ENCODE peak calls at places on chromosomes 2 and 18, in nine cellular contexts. Z is neural progenitor cell, C is cardiac fibroblast, T is right lobe of liver, F is tibial artery, G is fibroblast of lung, O is RWPE1, S is GM10248, L is brain microvascular endothelial cell. E is an unnamed sample.
A peak's percentile ranks its signal among the peaks of the same experiment; 100 is the strongest.

GRCh38 chr2:99821572-99822369 is 320.6 kb downstream of the AFF3 start:
- DNase-seq in O (no peak), F (no peak), L (peak; percentile 89), G (peak; percentile 91), T (no peak), C (peak; percentile 11), Z (no peak), S (no peak), E (no peak)

GRCh38 chr2:109397883-109398282 is 215.9 kb downstream of the SEPTIN10 start:
- DNase-seq in G (no peak), F (no peak), L (no peak), O (no peak), T (no peak), Z (no peak), C (no peak), S (no peak), E (no peak)

GRCh38 chr2:24899361-24899760 is 20.7 kb downstream of the ADCY3 start:
- DNase-seq in L (no peak), S (no peak), F (no peak), O (no peak), G (no peak), Z (no peak), C (no peak), T (no peak), E (no peak)

GRCh38 chr18:59764281-59764680 is 67.1 kb upstream of the CCBE1 start:
- DNase-seq in C (no peak), T (no peak), S (no peak), L (no peak), G (no peak), F (no peak), O (no peak), Z (no peak), E (no peak)

GRCh38 chr18:3885209-3885792 is 435.3 kb downstream of the TGIF1 start:
- DNase-seq in G (no peak), L (peak; percentile 11), F (no peak), S (no peak), T (no peak), C (no peak), O (peak; percentile 16), Z (peak; percentile 35), E (no peak)

GRCh38 chr2:9838391-9838790 is 4.9 kb upstream of the TAF1B start:
- DNase-seq in G (no peak), Z (no peak), O (no peak), T (no peak), F (no peak), L (no peak), S (no peak), C (no peak), E (no peak)

GRCh38 chr2:139048017-139048416 is 267.8 kb upstream of the NXPH2 start:
- DNase-seq in G (no peak), L (no peak), C (no peak), S (no peak), T (no peak), O (no peak), F (no peak), Z (no peak), E (no peak)

GRCh38 chr2:157559061-157559460 is 69.6 kb downstream of the ACVR1C start:
- DNase-seq in F (no peak), L (no peak), Z (no peak), T (no peak), G (peak; percentile 20), C (no peak), S (no peak), O (no peak), E (no peak)

GRCh38 chr2:104969564-104969963 is 68.3 kb upstream of the MRPS9 start:
- DNase-seq in F (no peak), O (peak; percentile 8), L (no peak), S (no peak), T (no peak), C (no peak), Z (peak; percentile 29), G (peak; percentile 12), E (peak; percentile 34)

GRCh38 chr18:11710578-11710977 is 21.5 kb downstream of the GNAL start:
- DNase-seq in O (no peak), S (no peak), L (no peak), F (no peak), Z (no peak), T (no peak), G (no peak), C (no peak), E (no peak)

GRCh38 chr2:133811409-133812125 is 243.3 kb upstream of the NCKAP5 start:
- DNase-seq in L (no peak), S (no peak), C (no peak), T (no peak), O (no peak), G (no peak), Z (no peak), F (no peak), E (no peak)

GRCh38 chr18:75130591-75131274 is 78.2 kb downstream of the PTGR3 start:
- DNase-seq in S (no peak), C (peak; percentile 18), O (no peak), Z (peak; percentile 11), G (no peak), L (no peak), T (no peak), F (peak; percentile 29), E (no peak)

GRCh38 chr18:48732767-48733424 is 194.1 kb downstream of the CTIF start:
- DNase-seq in L (no peak), S (peak; percentile 73), C (no peak), F (no peak), G (no peak), Z (no peak), T (no peak), O (peak; percentile 16), E (no peak)

GRCh38 chr2:179691235-179691634 is 170.2 kb downstream of the ZNF385B start:
- DNase-seq in S (no peak), G (no peak), F (no peak), T (no peak), O (no peak), C (no peak), L (no peak), Z (no peak), E (no peak)

GRCh38 chr18:24043403-24043802 is 28.8 kb downstream of the TTC39C start:
- DNase-seq in O (no peak), G (no peak), F (no peak), C (no peak), L (no peak), S (no peak), Z (no peak), T (no peak), E (no peak)

GRCh38 chr2:75561566-75562512 is 1.1 kb upstream of the EVA1A start:
- DNase-seq in F (no peak), S (no peak), C (no peak), O (no peak), T (no peak), Z (no peak), G (peak; percentile 68), L (peak; percentile 37), E (no peak)

GRCh38 chr18:79404567-79404910 is 8.8 kb downstream of the NFATC1 start:
- DNase-seq in C (no peak), T (no peak), G (no peak), F (no peak), L (no peak), S (no peak), O (no peak), Z (no peak), E (no peak)

GRCh38 chr2:186533717-186534116 is 47.7 kb downstream of the ZC3H15 start:
- DNase-seq in S (no peak), F (no peak), O (no peak), L (no peak), C (no peak), T (no peak), G (no peak), Z (peak; percentile 42), E (no peak)

GRCh38 chr2:25078171-25079049 is 36.5 kb downstream of the EFR3B start:
- DNase-seq in L (peak; percentile 54), T (no peak), S (no peak), Z (no peak), O (peak; percentile 79), F (no peak), C (peak; percentile 45), G (peak; percentile 92), E (peak; percentile 9)

GRCh38 chr2:45990131-45990530 is 307.1 kb upstream of the EPAS1 start:
- DNase-seq in Z (no peak), L (no peak), G (no peak), S (no peak), T (no peak), O (no peak), F (no peak), C (no peak), E (no peak)

GRCh38 chr2:150426315-150426714 is 61.2 kb downstream of the RND3 start:
- DNase-seq in T (no peak), C (no peak), G (peak; percentile 10), F (no peak), O (no peak), Z (no peak), L (no peak), S (no peak), E (no peak)
- TF ChIP-seq CTCF in T (no peak), C (no peak), G (no peak), F (no peak), O (no peak), Z (no peak), L (no peak), S (no peak), E (no peak)

DNA sequence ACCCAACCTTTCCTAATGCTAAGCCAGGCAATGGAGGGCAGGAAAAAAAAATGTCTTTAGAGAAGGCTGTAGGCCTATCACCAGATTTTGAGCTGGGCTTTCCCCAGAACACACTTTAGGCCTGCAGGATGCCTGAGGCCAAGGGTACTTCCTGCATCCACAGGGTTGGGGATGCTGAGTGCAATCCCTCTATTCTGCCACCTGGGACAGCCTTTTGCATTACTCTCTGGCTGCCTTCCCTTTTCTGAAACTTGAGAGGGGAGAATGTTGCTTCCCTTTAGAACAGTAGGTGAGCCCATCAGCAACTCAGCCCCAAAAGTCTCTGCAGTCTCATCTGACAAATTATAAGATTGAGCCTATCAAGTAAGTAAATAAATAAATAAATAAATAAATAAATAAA is 195.2 kb downstream of the SLC8A1 start:
- DNase-seq in T (no peak), F (no peak), G (no peak), Z (peak; percentile 55), C (peak; percentile 15), O (peak; percentile 33), S (no peak), L (no peak), E (peak; percentile 31)
- TF ChIP-seq CTCF in T (no peak), F (no peak), G (peak; percentile 37), Z (peak; percentile 44), C (peak; percentile 42), O (no peak), S (no peak), L (peak; percentile 66), E (peak; percentile 33)

DNA sequence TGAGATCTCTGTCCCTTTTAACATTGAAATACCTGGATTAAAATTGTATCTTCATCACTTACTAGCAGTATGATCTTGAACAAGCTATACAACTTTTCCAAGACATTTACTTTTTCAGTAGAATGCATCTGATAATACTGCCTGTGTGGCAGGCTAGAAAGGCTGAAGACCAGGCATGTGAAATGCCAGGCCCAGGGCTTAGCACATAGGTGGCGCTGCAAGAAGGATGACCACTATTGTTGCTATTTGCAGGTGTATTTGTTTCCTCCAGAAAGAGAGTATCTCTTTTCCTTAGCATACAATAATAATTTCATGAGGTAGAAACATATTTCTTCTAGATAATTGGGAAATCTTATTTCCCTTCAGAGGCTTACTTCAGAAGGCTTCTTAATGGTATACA is 331.3 kb downstream of the THSD7B start:
- DNase-seq in L (no peak), T (no peak), C (no peak), S (no peak), F (no peak), O (no peak), G (no peak), Z (peak; percentile 19), E (peak; percentile 6)
- TF ChIP-seq CTCF in L (peak; percentile 43), T (no peak), C (peak; percentile 10), S (no peak), F (no peak), O (no peak), G (no peak), Z (peak; percentile 59), E (no peak)

GRCh38 chr2:11068079-11068741 is 87.1 kb upstream of the SLC66A3 start:
- DNase-seq in C (no peak), Z (no peak), L (no peak), G (no peak), S (no peak), F (no peak), O (no peak), T (no peak), E (no peak)
- TF ChIP-seq CTCF in C (no peak), Z (no peak), L (no peak), G (no peak), S (no peak), F (no peak), O (no peak), T (no peak), E (no peak)